ENCODE peak calls at places on chromosomes 13 and 19, in six cellular contexts. E is lung, V is uterus, L is breast epithelium, M is PC-9, W is left ventricle myocardium inferior. P is an unnamed sample.

GRCh38 chr19:38675611-38676010 is 28.2 kb downstream of the ACTN4 start:
- DNase-seq in W (no peak), M (no peak), E (no peak), L (no peak), V (no peak), P (no peak)

GRCh38 chr19:32471811-32472210 is 66.2 kb downstream of the DPY19L3 start:
- DNase-seq in W (no peak), E (no peak), V (no peak), M (no peak), L (no peak), P (no peak)

GRCh38 chr13:49517461-49517860 is 21.7 kb downstream of the PHF11 start:
- DNase-seq in M (no peak), L (no peak), V (no peak), W (no peak), E (no peak), P (no peak)

GRCh38 chr13:74794582-74794981 is 660.4 kb upstream of the KLF12 start:
- DNase-seq in M (no peak), L (no peak), W (no peak), V (no peak), E (no peak), P (no peak)

GRCh38 chr19:41753936-41754529 is 1.3 kb upstream of the CEACAM6 start:
- DNase-seq in M (no peak), V (no peak), L (no peak), E (peak), W (no peak), P (no peak)

GRCh38 chr19:21398851-21399250 is 1.9 kb downstream of the ZNF493 start:
- DNase-seq in L (no peak), M (no peak), E (no peak), V (no peak), W (no peak), P (no peak)

GRCh38 chr19:17642656-17643055 is 45.5 kb downstream of the UNC13A start:
- DNase-seq in L (no peak), V (no peak), E (no peak), W (no peak), M (no peak), P (no peak)

GRCh38 chr19:54190942-54191670 is at the start of gene TSEN34:
- DNase-seq in L (peak), E (peak), V (peak), W (peak), M (no peak), P (peak)

GRCh38 chr19:15944401-15944800 is 4.4 kb upstream of the OR10H4 start:
- DNase-seq in W (no peak), M (no peak), L (no peak), V (no peak), E (no peak), P (no peak)

GRCh38 chr19:47391510-47392223 is 27.7 kb downstream of the MEIS3 start:
- DNase-seq in V (peak), L (peak), W (peak), E (peak), M (peak), P (no peak)

GRCh38 chr19:6632002-6632621 is 37.8 kb downstream of the TNFSF14 start:
- DNase-seq in L (peak), V (peak), W (no peak), M (peak), E (peak), P (no peak)

GRCh38 chr19:12821761-12822160 is 12.6 kb downstream of the RTBDN start:
- DNase-seq in L (no peak), M (no peak), E (no peak), V (no peak), W (no peak), P (no peak)

GRCh38 chr13:24178847-24179845 is 18.6 kb downstream of the SPATA13 start:
- DNase-seq in L (no peak), E (no peak), V (no peak), W (no peak), M (no peak), P (no peak)

GRCh38 chr13:42277618-42278276 is 5.8 kb downstream of the AKAP11 start:
- DNase-seq in L (no peak), E (no peak), W (no peak), V (no peak), M (no peak), P (no peak)

GRCh38 chr19:51799311-51799997 is 4.5 kb downstream of the FPR3 start:
- DNase-seq in L (peak), V (peak), W (peak), E (peak), M (peak), P (peak)

GRCh38 chr13:25848822-25849740 is 202.7 kb downstream of the SHISA2 start:
- DNase-seq in M (no peak), L (no peak), E (no peak), V (no peak), W (no peak), P (no peak)

GRCh38 chr19:42524943-42525342 is 3.3 kb downstream of the CEACAM1 start:
- DNase-seq in E (no peak), V (no peak), M (no peak), L (no peak), W (no peak), P (no peak)

DNA sequence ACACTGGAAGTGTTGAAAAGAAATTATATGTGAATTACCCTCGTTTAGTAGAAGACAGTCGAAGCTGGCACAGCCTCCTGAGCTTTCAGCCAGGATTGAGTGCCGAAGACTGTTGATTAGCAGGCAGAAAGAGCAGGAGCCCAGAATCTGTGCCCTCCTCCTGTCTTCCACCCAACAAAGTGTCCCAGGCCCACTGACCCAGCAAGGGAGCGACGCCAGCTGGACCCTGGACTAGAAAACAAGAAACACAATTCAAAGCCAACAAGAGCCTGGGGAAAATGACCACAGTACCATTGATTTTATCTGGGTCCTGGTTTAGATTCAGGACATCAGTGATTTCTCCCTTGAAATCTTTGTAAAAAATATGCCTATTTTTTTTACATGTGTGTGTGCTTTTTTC is 120.7 kb downstream of the RXFP2 start:
- DNase-seq in W (no peak), M (no peak), L (no peak), V (no peak), E (no peak), P (no peak)
- H3K27ac ChIP-seq in W (peak), M (no peak), L (no peak), V (peak), E (peak), P (peak)

GRCh38 chr13:30416471-30416870 is 5.8 kb upstream of the UBE2L5 start:
- DNase-seq in V (no peak), L (no peak), M (no peak), E (no peak), W (no peak), P (no peak)
- H3K4me3 ChIP-seq in V (no peak), L (no peak), M (no peak), E (no peak), W (no peak), P (no peak)

DNA sequence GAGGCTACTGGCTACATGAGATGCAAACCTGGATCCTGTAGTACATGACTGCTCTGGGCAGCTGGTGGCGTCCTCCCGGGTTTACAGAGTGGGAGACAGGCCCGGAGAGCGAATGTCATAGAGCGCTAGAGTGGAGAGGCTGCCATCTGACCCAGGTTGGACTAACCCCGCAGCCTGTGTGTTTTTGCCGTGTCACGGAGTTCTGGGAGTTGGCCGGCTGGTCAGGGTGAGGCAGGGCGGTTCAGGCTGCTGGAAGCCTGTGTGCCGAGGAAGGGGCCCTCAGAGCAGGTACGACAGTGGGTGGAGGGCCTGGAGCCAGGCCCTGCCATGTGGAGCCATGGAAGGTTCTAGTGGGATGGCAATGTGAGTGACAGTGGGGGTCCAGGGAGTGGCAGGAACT is 12.5 kb downstream of the CRTC1 start:
- DNase-seq in E (no peak), V (no peak), M (no peak), W (no peak), L (no peak), P (no peak)
- TF ChIP-seq CTCF in E (no peak), V (no peak), M (no peak), W (no peak), L (no peak), P (no peak)

DNA sequence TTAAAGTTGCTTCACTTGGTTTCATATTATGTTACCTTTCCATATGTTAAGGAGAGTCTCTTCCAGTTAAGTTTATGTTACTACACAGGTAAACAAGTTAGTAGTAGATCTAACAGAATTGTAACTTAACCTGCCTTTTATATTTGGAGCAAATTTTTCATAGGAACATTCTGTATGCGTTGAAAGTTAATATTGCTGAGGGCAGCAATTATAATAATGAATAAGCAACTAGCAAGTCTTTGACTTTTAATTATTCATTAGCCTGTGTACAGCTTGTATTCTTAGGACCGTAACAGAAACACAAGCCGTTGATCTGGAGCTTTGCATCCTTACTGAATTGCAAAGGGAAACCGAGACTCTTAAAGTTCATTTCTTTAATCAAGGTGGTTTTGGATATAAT is 11.6 kb downstream of the SUGT1 start:
- DNase-seq in E (no peak), L (no peak), W (no peak), V (no peak), M (no peak), P (no peak)
- H3K27ac ChIP-seq in E (no peak), L (no peak), W (no peak), V (no peak), M (no peak), P (no peak)

GRCh38 chr19:2982983-2983350 is 5.6 kb downstream of the TLE6 start:
- DNase-seq in L (peak), M (no peak), W (peak), E (peak), V (peak), P (peak)
- H3K4me3 ChIP-seq in L (peak), M (no peak), W (peak), E (no peak), V (peak), P (peak)

GRCh38 chr19:40592170-40592569 is 9.0 kb upstream of the LTBP4 start:
- DNase-seq in L (no peak), M (peak), W (no peak), V (no peak), E (no peak), P (no peak)

GRCh38 chr19:40594657-40595077 is 6.5 kb upstream of the LTBP4 start:
- DNase-seq in E (no peak), V (no peak), L (no peak), M (no peak), W (no peak), P (no peak)

GRCh38 chr19:40596608-40597328 is 4.4 kb upstream of the LTBP4 start:
- DNase-seq in M (no peak), L (no peak), E (peak), V (peak), W (peak), P (peak)

GRCh38 chr19:40597329-40597838 is 3.8 kb upstream of the LTBP4 start:
- DNase-seq in W (no peak), E (no peak), V (no peak), M (no peak), L (no peak), P (no peak)

GRCh38 chr19:40594251-40594650 is 6.9 kb upstream of the LTBP4 start:
- DNase-seq in M (no peak), W (no peak), E (no peak), L (no peak), V (no peak), P (no peak)
- TF ChIP-seq CTCF in M (no peak), W (no peak), E (no peak), L (no peak), V (no peak), P (no peak)

GRCh38 chr13:113758651-113759524 is at the start of gene TMEM255B:
- DNase-seq in W (peak), L (peak), V (peak), E (peak), M (no peak), P (peak)
- H3K27ac ChIP-seq in W (peak), L (peak), V (peak), E (peak), M (no peak), P (peak)

DNA sequence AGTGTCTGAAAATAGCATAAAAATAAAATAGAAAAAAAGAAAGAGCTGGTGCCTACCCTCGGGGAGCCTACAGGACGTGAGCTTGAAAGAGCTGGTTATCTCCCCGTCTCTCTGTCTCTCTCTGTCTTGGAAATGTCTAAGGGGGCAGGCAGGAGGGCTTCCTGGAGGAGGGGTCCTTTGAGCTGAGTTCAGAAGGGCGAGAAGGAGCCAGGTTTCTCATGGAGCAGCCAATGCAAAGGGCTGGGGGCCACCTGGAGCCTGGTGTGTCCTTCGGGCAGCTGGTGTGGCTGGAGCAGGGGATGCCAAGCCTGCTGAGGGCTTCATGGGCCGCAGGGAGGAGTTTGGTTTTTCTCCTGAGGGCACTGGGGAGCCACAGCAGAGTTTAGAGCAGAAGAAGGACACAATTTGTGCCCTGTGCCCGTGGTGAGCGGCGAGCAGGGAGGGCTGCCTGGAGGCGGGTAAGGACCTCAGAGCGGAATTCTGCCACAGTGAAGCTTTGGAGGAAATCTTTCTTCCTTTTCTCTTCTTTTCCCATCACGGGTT is 38.6 kb downstream of the EFNA2 start:
- DNase-seq in V (no peak), L (no peak), W (no peak), E (no peak), M (no peak), P (no peak)
- H3K4me3 ChIP-seq in V (no peak), L (peak), W (peak), E (no peak), M (peak), P (peak)